ENCODE peak calls at places on chromosomes 5 and 9, in nine cellular contexts. W is left ventricle myocardium inferior, E is lower lobe of right lung, A is mammary epithelial cell, G is ascending aorta, D is upper lobe of right lung, I is tibial artery, V is suprapubic skin, B is pancreas. J is an unnamed sample.
A peak's percentile ranks its signal among the peaks of the same experiment; 100 is the strongest.

GRCh38 chr5:33701251-33701650 is 190.5 kb downstream of the ADAMTS12 start:
- DNase-seq in W (no peak), E (no peak), A (peak; percentile 17), G (no peak), D (no peak), I (no peak), V (no peak), B (no peak), J (no peak)

GRCh38 chr9:78132688-78133033 is 101.0 kb upstream of the GNAQ start:
- DNase-seq in W (no peak), E (no peak), A (no peak), G (no peak), D (no peak), I (no peak), V (no peak), B (no peak), J (no peak)

GRCh38 chr9:107922246-107922645 is 432.7 kb upstream of the KLF4 start:
- DNase-seq in W (no peak), E (no peak), A (no peak), G (no peak), D (no peak), I (no peak), V (no peak), B (no peak), J (no peak)

GRCh38 chr5:59587489-59588337 is 305.8 kb downstream of the PDE4D start:
- DNase-seq in W (peak; percentile 49), E (peak; percentile 61), A (no peak), G (no peak), D (peak; percentile 68), I (peak; percentile 70), V (peak; percentile 58), B (peak; percentile 25), J (peak; percentile 86)

GRCh38 chr5:82165740-82166530 is 112.2 kb downstream of the RPS23 start:
- DNase-seq in W (peak; percentile 59), E (peak; percentile 61), A (peak; percentile 86), G (no peak), D (no peak), I (peak; percentile 84), V (peak; percentile 79), B (peak; percentile 77), J (peak; percentile 80)

GRCh38 chr5:172872997-172873491 is 39.0 kb downstream of the ERGIC1 start:
- DNase-seq in W (peak; percentile 85), E (peak; percentile 66), A (no peak), G (peak; percentile 83), D (no peak), I (peak; percentile 95), V (peak; percentile 83), B (peak; percentile 44), J (peak; percentile 90)

GRCh38 chr5:172624996-172625939 is 15.8 kb upstream of the NEURL1B start:
- DNase-seq in W (no peak), E (no peak), A (no peak), G (no peak), D (no peak), I (peak; percentile 53), V (peak; percentile 27), B (no peak), J (no peak)

GRCh38 chr9:131420913-131421312 is 27.0 kb downstream of the PRRC2B start:
- DNase-seq in W (no peak), E (no peak), A (peak; percentile 47), G (no peak), D (no peak), I (no peak), V (no peak), B (no peak), J (no peak)

GRCh38 chr9:135239100-135239768 is 151.8 kb downstream of the OLFM1 start:
- DNase-seq in W (peak; percentile 5), E (peak; percentile 27), A (no peak), G (no peak), D (peak; percentile 50), I (no peak), V (no peak), B (no peak), J (peak; percentile 62)

GRCh38 chr9:75071530-75072122 is 16.3 kb downstream of the NMRK1 start:
- DNase-seq in W (no peak), E (peak; percentile 81), A (peak; percentile 81), G (no peak), D (peak; percentile 82), I (no peak), V (no peak), B (no peak), J (peak; percentile 82)

GRCh38 chr9:98602839-98603238 is 105.9 kb downstream of the GABBR2 start:
- DNase-seq in W (no peak), E (no peak), A (no peak), G (no peak), D (no peak), I (no peak), V (no peak), B (no peak), J (no peak)

GRCh38 chr5:160188968-160189319 is 40.4 kb upstream of the FABP6 start:
- DNase-seq in W (no peak), E (no peak), A (no peak), G (no peak), D (no peak), I (no peak), V (no peak), B (no peak), J (no peak)

GRCh38 chr9:93257808-93258331 is 73.9 kb downstream of the WNK2 start:
- DNase-seq in W (no peak), E (peak; percentile 10), A (peak; percentile 35), G (no peak), D (peak; percentile 43), I (peak; percentile 32), V (no peak), B (peak; percentile 6), J (peak; percentile 47)

DNA sequence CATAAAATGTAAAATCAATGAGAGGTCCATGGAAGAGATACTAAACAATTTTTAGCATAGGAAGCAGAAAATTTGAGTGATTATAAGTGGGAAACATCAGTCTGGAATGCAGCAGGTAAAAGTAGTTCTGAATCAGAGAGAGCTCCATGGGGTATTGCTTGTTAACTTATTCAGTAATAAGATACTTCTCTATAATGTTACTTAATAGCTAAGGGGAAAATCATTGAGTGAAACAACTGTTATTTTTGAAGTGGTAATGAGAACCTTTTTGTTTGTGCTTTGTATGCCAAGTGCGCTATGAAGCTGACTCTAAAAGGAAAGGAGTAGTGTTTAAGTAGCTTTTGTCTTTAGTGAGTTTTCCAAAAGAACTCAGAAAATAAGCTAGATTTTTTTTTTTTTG is 95.2 kb downstream of the ERBIN start:
- DNase-seq in W (no peak), E (no peak), A (no peak), G (no peak), D (no peak), I (no peak), V (no peak), B (no peak), J (no peak)
- H3K36me3 ChIP-seq in W (peaks cover 32% of the 10 kb centered on the region), E (peaks cover 51% of the 10 kb centered on the region), A (peaks cover 9% of the 10 kb centered on the region), G (peaks cover 17% of the 10 kb centered on the region), D (peaks cover 40% of the 10 kb centered on the region), I (peaks cover 19% of the 10 kb centered on the region), V (peaks cover 28% of the 10 kb centered on the region), B (no peaks in the 10 kb centered on the region), J (no peaks in the 10 kb centered on the region)

GRCh38 chr5:142000709-142001484 is 11.9 kb downstream of the GNPDA1 start:
- DNase-seq in W (no peak), E (no peak), A (no peak), G (no peak), D (no peak), I (no peak), V (no peak), B (no peak), J (no peak)
- TF ChIP-seq CTCF in W (peak; percentile 39), E (peak; percentile 22), A (peak; percentile 27), G (peak; percentile 39), D (peak; percentile 19), I (peak; percentile 10), V (no peak), B (no peak), J (peak; percentile 18)

DNA sequence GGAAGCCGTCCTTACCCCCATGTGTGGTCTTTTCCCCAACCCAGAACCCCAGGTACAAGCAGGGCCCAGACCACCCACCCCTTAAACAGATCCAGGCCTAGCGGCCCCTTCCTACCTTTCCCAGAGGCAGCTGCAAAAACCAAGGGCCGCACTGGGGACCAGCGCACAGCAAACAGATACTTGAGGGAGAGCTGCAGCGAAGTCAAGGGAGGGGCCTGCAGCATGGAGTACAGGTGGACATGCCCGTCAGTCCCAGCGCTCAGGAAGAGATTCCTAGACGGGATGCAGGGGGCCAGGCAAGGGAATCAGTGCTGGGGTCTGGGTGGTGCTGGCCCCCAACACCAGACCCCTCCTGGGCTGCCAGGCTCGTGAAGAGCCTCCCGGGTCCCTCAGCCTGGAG is 22.5 kb downstream of the DYNC2I2 start:
- DNase-seq in W (no peak), E (no peak), A (no peak), G (no peak), D (no peak), I (no peak), V (no peak), B (no peak), J (peak; percentile 72)
- H3K36me3 ChIP-seq in W (peaks cover 55% of the 10 kb centered on the region), E (peaks cover 70% of the 10 kb centered on the region), A (peaks cover 16% of the 10 kb centered on the region), G (peaks cover 43% of the 10 kb centered on the region), D (peaks cover 55% of the 10 kb centered on the region), I (peaks cover 55% of the 10 kb centered on the region), V (peaks cover 58% of the 10 kb centered on the region), B (peaks cover 3% of the 10 kb centered on the region), J (peaks cover 30% of the 10 kb centered on the region)

GRCh38 chr5:151068571-151069197 is 12.2 kb downstream of the TNIP1 start:
- DNase-seq in W (no peak), E (no peak), A (no peak), G (no peak), D (no peak), I (no peak), V (no peak), B (no peak), J (no peak)

GRCh38 chr5:151067632-151068031 is 13.2 kb downstream of the TNIP1 start:
- DNase-seq in W (no peak), E (no peak), A (no peak), G (no peak), D (no peak), I (peak; percentile 51), V (no peak), B (no peak), J (no peak)

GRCh38 chr5:151070449-151070848 is 10.4 kb downstream of the TNIP1 start:
- DNase-seq in W (no peak), E (no peak), A (no peak), G (no peak), D (no peak), I (no peak), V (no peak), B (no peak), J (no peak)

GRCh38 chr5:151066920-151067319 is 13.9 kb downstream of the TNIP1 start:
- DNase-seq in W (no peak), E (no peak), A (no peak), G (no peak), D (no peak), I (no peak), V (no peak), B (no peak), J (no peak)

GRCh38 chr5:151068189-151068570 is 12.7 kb downstream of the TNIP1 start:
- DNase-seq in W (no peak), E (no peak), A (no peak), G (no peak), D (no peak), I (no peak), V (no peak), B (no peak), J (no peak)
- TF ChIP-seq CTCF in W (no peak), E (no peak), A (no peak), G (no peak), D (no peak), I (no peak), V (no peak), B (no peak), J (no peak)

DNA sequence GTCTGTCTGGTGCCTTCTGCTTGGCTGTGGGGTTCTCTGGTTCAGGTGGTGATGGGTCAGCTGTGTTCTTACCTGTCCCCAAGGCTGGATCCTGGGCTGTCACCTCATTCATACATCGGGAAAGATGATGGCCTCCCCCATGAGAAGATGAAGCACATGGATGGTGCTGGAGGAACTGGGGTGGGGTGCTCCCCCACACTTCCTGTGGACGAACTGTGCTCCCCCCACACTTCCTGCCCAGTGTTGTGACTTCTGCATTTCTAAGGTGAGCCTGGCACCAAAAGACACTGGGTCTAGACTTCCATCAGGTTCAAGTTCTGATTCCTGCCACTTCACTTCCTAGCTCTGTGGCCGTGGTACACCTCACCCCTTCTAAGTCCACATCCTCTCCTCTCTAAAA is 4.3 kb upstream of the SURF6 start:
- DNase-seq in W (no peak), E (no peak), A (no peak), G (no peak), D (no peak), I (no peak), V (no peak), B (no peak), J (peak; percentile 54)
- H3K36me3 ChIP-seq in W (peaks cover 48% of the 10 kb centered on the region), E (peaks cover 65% of the 10 kb centered on the region), A (peaks cover 14% of the 10 kb centered on the region), G (peaks cover 40% of the 10 kb centered on the region), D (peaks cover 45% of the 10 kb centered on the region), I (peaks cover 58% of the 10 kb centered on the region), V (peaks cover 61% of the 10 kb centered on the region), B (no peaks in the 10 kb centered on the region), J (peaks cover 8% of the 10 kb centered on the region)

J was measured in kidney.